ENCODE peak calls at places on chromosomes 16 and 17, in five cellular contexts. L is activated naive CD8-positive, alpha-beta T cell treated with anti-CD3 and anti-CD28 coated beads, Interleukin-2, amount 50 U/mL, for 24 hours; C is NCI-H1694 treated with DMSO at 0.1 percent for 48 hours; D is stimulated activated CD8-positive, alpha-beta memory T cell treated with anti-CD3 and anti-CD28 coated beads, Interleukin-4, amount 100 ng/mL, for 1 hour; S is EL. W is an unnamed sample.

GRCh38 chr17:44775838-44776621 is 17.2 kb downstream of the ADAM11 start:
- DNase-seq in L (no peak), C (no peak), D (no peak), S (no peak), W (peak)

GRCh38 chr17:75352079-75352569 is 53.4 kb downstream of the GRB2 start:
- DNase-seq in L (no peak), C (no peak), D (no peak), S (no peak), W (no peak)

GRCh38 chr17:81471804-81472456 is 40.7 kb downstream of the ACTG1 start:
- DNase-seq in L (no peak), C (no peak), D (no peak), S (peak), W (peak)

GRCh38 chr17:81722184-81723120 is 10.4 kb downstream of the SLC25A10 start:
- DNase-seq in L (no peak), C (no peak), D (no peak), S (no peak), W (no peak)

GRCh38 chr17:56819431-56820145 is 14.1 kb downstream of the C17orf67 start:
- DNase-seq in L (peak), C (peak), D (peak), S (peak), W (peak)

GRCh38 chr17:77214743-77215142 is 74.0 kb downstream of the SEC14L1 start:
- DNase-seq in L (no peak), C (peak), D (no peak), S (peak), W (peak)

GRCh38 chr17:83196973-83197880 is 117.8 kb downstream of the METRNL start:
- DNase-seq in L (peak), C (no peak), D (no peak), S (no peak), W (no peak)

GRCh38 chr16:65280988-65281530 is 159.2 kb upstream of the CDH11 start:
- DNase-seq in L (no peak), C (no peak), D (no peak), S (no peak), W (no peak)

GRCh38 chr16:17544785-17545184 is 74.0 kb upstream of the XYLT1 start:
- DNase-seq in L (peak), C (no peak), D (no peak), S (no peak), W (peak)

GRCh38 chr17:55332296-55333041 is 67.7 kb downstream of the HLF start:
- DNase-seq in L (no peak), C (no peak), D (no peak), S (no peak), W (no peak)

GRCh38 chr16:66480265-66481080 is 53.4 kb downstream of the BEAN1 start:
- DNase-seq in L (no peak), C (no peak), D (no peak), S (no peak), W (no peak)

GRCh38 chr16:58243528-58244004 is 45.7 kb upstream of the CSNK2A2 start:
- DNase-seq in L (no peak), C (no peak), D (no peak), S (no peak), W (no peak)

GRCh38 chr17:80891096-80892018 is 100.3 kb upstream of the CHMP6 start:
- DNase-seq in L (peak), C (no peak), D (peak), S (peak), W (no peak)

GRCh38 chr16:83653785-83654184 is 154.0 kb upstream of the HSBP1 start:
- DNase-seq in L (no peak), C (no peak), D (no peak), S (peak), W (no peak)

GRCh38 chr16:62034236-62035114 is 1.8 kb downstream of the CDH8 start:
- DNase-seq in L (no peak), C (no peak), D (no peak), S (no peak), W (no peak)

GRCh38 chr16:61579195-61579594 is 457.0 kb downstream of the CDH8 start:
- DNase-seq in L (no peak), C (no peak), D (no peak), S (no peak), W (no peak)

GRCh38 chr17:34777044-34777443 is 184.2 kb downstream of the CCT6B start:
- DNase-seq in L (no peak), C (no peak), D (no peak), S (no peak), W (no peak)

GRCh38 chr17:57534863-57535651 is 210.0 kb downstream of the CCDC182 start:
- DNase-seq in L (no peak), C (no peak), D (no peak), S (no peak), W (no peak)

GRCh38 chr17:58703137-58703846 is 10.9 kb downstream of the RAD51C start:
- DNase-seq in L (no peak), C (no peak), D (no peak), S (peak), W (no peak)

GRCh38 chr16:14658063-14658462 is 25.3 kb downstream of the BFAR start:
- DNase-seq in L (no peak), C (no peak), D (no peak), S (no peak), W (no peak)

GRCh38 chr17:7556627-7557026 is 1.9 kb upstream of the TNFSF13 start:
- DNase-seq in L (no peak), C (no peak), D (no peak), S (no peak), W (no peak)

GRCh38 chr17:57275365-57275764 is 19.0 kb downstream of the MSI2 start:
- DNase-seq in L (no peak), C (no peak), D (no peak), S (no peak), W (no peak)

GRCh38 chr16:67158637-67159600 is 790 bp downstream of the TRADD start:
- DNase-seq in L (peak), C (no peak), D (peak), S (peak), W (no peak)

GRCh38 chr16:57138281-57138935 is 46.0 kb downstream of the CPNE2 start:
- DNase-seq in L (no peak), C (no peak), D (no peak), S (no peak), W (no peak)

GRCh38 chr17:34703533-34703932 is 124.2 kb downstream of the TMEM132E start:
- DNase-seq in L (peak), C (no peak), D (no peak), S (peak), W (peak)

GRCh38 chr17:61409301-61410099 is 9.9 kb downstream of the TBX2 start:
- DNase-seq in L (peak), C (peak), D (no peak), S (peak), W (peak)

GRCh38 chr17:50371526-50371925 is 1.5 kb downstream of the MRPL27 start:
- DNase-seq in L (no peak), C (no peak), D (no peak), S (no peak), W (no peak)

GRCh38 chr17:30956764-30957374 is 14.0 kb upstream of the RNF135 start:
- DNase-seq in L (no peak), C (no peak), D (no peak), S (no peak), W (no peak)

GRCh38 chr17:4513113-4514032 is 14.7 kb downstream of the SPNS2 start:
- DNase-seq in L (no peak), C (no peak), D (no peak), S (no peak), W (no peak)

GRCh38 chr17:48131216-48131824 is 23.8 kb downstream of the SNX11 start:
- DNase-seq in L (peak), C (peak), D (peak), S (peak), W (peak)

GRCh38 chr16:15949210-15950166 is at the start of gene ABCC1:
- DNase-seq in L (peak), C (no peak), D (peak), S (peak), W (no peak)

GRCh38 chr17:77571562-77571981 is 386.9 kb upstream of the TNRC6C start:
- DNase-seq in L (no peak), C (no peak), D (no peak), S (no peak), W (no peak)

W was measured in HuH-7.